ENCODE peak calls at places on chromosomes 4 and X, in six cellular contexts. One of them, this sample, is unnamed. For H3K4me1, the result is how much of the 10 kb centered on the place peaks cover.

GRCh38 chr4:114383721-114384120 is 214.9 kb upstream of the UGT8 start:
- DNase-seq in body of pancreas: no peak
- DNase-seq in K562: no peak
- DNase-seq in A549: no peak
- DNase-seq in stomach: no peak
- DNase-seq in ovary: no peak
- DNase-seq in this sample: no peak

GRCh38 chr4:115090483-115091075 is 22.8 kb downstream of the NDST4 start:
- DNase-seq in body of pancreas: no peak
- DNase-seq in K562: peak
- DNase-seq in A549: peak
- DNase-seq in stomach: no peak
- DNase-seq in ovary: no peak
- DNase-seq in this sample: peak

GRCh38 chr4:87049508-87049907 is 114.7 kb downstream of the AFF1 start:
- DNase-seq in body of pancreas: no peak
- DNase-seq in K562: no peak
- DNase-seq in A549: no peak
- DNase-seq in stomach: no peak
- DNase-seq in ovary: no peak
- DNase-seq in this sample: no peak

GRCh38 chr4:8267077-8267476 is 2.5 kb upstream of the HTRA3 start:
- DNase-seq in body of pancreas: peak
- DNase-seq in K562: peak
- DNase-seq in A549: peak
- DNase-seq in stomach: peak
- DNase-seq in ovary: peak
- DNase-seq in this sample: peak

GRCh38 chr4:92189146-92189545 is 114.6 kb upstream of the GRID2 start:
- DNase-seq in body of pancreas: no peak
- DNase-seq in K562: no peak
- DNase-seq in A549: no peak
- DNase-seq in stomach: no peak
- DNase-seq in ovary: no peak
- DNase-seq in this sample: no peak

GRCh38 chrX:82711432-82711831 is 796.7 kb upstream of the POU3F4 start:
- DNase-seq in body of pancreas: no peak
- DNase-seq in K562: no peak
- DNase-seq in A549: no peak
- DNase-seq in stomach: no peak
- DNase-seq in ovary: no peak
- DNase-seq in this sample: no peak

GRCh38 chr4:87257523-87257922 is 37.1 kb upstream of the KLHL8 start:
- DNase-seq in body of pancreas: no peak
- DNase-seq in K562: no peak
- DNase-seq in A549: no peak
- DNase-seq in stomach: no peak
- DNase-seq in ovary: no peak
- DNase-seq in this sample: no peak

GRCh38 chr4:124483043-124483906 is 229.3 kb downstream of the ANKRD50 start:
- DNase-seq in body of pancreas: no peak
- DNase-seq in K562: peak
- DNase-seq in A549: no peak
- DNase-seq in stomach: no peak
- DNase-seq in ovary: no peak
- DNase-seq in this sample: no peak

GRCh38 chr4:95409750-95410149 is 139.0 kb downstream of the UNC5C start:
- DNase-seq in body of pancreas: no peak
- DNase-seq in K562: no peak
- DNase-seq in A549: no peak
- DNase-seq in stomach: no peak
- DNase-seq in ovary: no peak
- DNase-seq in this sample: no peak

GRCh38 chr4:26787461-26788340 is 72.9 kb upstream of the STIM2 start:
- DNase-seq in body of pancreas: peak
- DNase-seq in K562: peak
- DNase-seq in A549: peak
- DNase-seq in stomach: peak
- DNase-seq in ovary: peak
- DNase-seq in this sample: peak

GRCh38 chr4:174380699-174381098 is 97.0 kb downstream of the CEP44 start:
- DNase-seq in body of pancreas: no peak
- DNase-seq in K562: no peak
- DNase-seq in A549: no peak
- DNase-seq in stomach: no peak
- DNase-seq in ovary: no peak
- DNase-seq in this sample: no peak

GRCh38 chr4:55757356-55758024 is 62.1 kb upstream of the EXOC1L start:
- DNase-seq in body of pancreas: no peak
- DNase-seq in K562: no peak
- DNase-seq in A549: no peak
- DNase-seq in stomach: no peak
- DNase-seq in ovary: no peak
- DNase-seq in this sample: no peak

GRCh38 chr4:182978152-182978827 is 61.1 kb upstream of the DCTD start:
- DNase-seq in body of pancreas: no peak
- DNase-seq in K562: no peak
- DNase-seq in A549: no peak
- DNase-seq in stomach: no peak
- DNase-seq in ovary: no peak
- DNase-seq in this sample: no peak

GRCh38 chr4:114180481-114180880 is 201.0 kb upstream of the ARSJ start:
- DNase-seq in body of pancreas: peak
- DNase-seq in K562: peak
- DNase-seq in A549: peak
- DNase-seq in stomach: no peak
- DNase-seq in ovary: peak
- DNase-seq in this sample: peak

GRCh38 chrX:47358387-47359065 is 11.9 kb upstream of the ZNF157 start:
- DNase-seq in body of pancreas: no peak
- DNase-seq in K562: no peak
- DNase-seq in A549: no peak
- DNase-seq in stomach: no peak
- DNase-seq in ovary: no peak
- DNase-seq in this sample: no peak

GRCh38 chrX:110156167-110156754 is 153.3 kb downstream of the TMEM164 start:
- DNase-seq in body of pancreas: no peak
- DNase-seq in K562: peak
- DNase-seq in A549: no peak
- DNase-seq in stomach: no peak
- DNase-seq in ovary: no peak
- DNase-seq in this sample: peak

GRCh38 chr4:134201216-134202098 is at the start of gene PABPC4L:
- DNase-seq in body of pancreas: peak
- DNase-seq in K562: peak
- DNase-seq in A549: peak
- DNase-seq in stomach: no peak
- DNase-seq in ovary: peak
- DNase-seq in this sample: no peak

GRCh38 chr4:127304356-127304755 is 328.4 kb upstream of the INTU start:
- DNase-seq in body of pancreas: no peak
- DNase-seq in K562: no peak
- DNase-seq in A549: no peak
- DNase-seq in stomach: no peak
- DNase-seq in ovary: no peak
- DNase-seq in this sample: no peak

GRCh38 chr4:5785806-5786680 is 75.0 kb downstream of the EVC start:
- DNase-seq in body of pancreas: no peak
- DNase-seq in K562: no peak
- DNase-seq in A549: peak
- DNase-seq in stomach: no peak
- DNase-seq in ovary: no peak
- DNase-seq in this sample: no peak

GRCh38 chr4:25486171-25486570 is 109.1 kb downstream of the ANAPC4 start:
- DNase-seq in body of pancreas: no peak
- DNase-seq in K562: no peak
- DNase-seq in A549: peak
- DNase-seq in stomach: no peak
- DNase-seq in ovary: no peak
- DNase-seq in this sample: no peak
- H3K4me1 ChIP-seq in body of pancreas: under half
- H3K4me1 ChIP-seq in K562: under half
- H3K4me1 ChIP-seq in A549: under half
- H3K4me1 ChIP-seq in stomach: under half
- H3K4me1 ChIP-seq in ovary: under half
- H3K4me1 ChIP-seq in this sample: under half

GRCh38 chr4:2849267-2850140 is 5.9 kb downstream of the ADD1 start:
- DNase-seq in body of pancreas: peak
- DNase-seq in K562: no peak
- DNase-seq in A549: no peak
- DNase-seq in stomach: peak
- DNase-seq in ovary: no peak
- DNase-seq in this sample: no peak

GRCh38 chr4:2850966-2851782 is 7.5 kb downstream of the ADD1 start:
- DNase-seq in body of pancreas: no peak
- DNase-seq in K562: no peak
- DNase-seq in A549: no peak
- DNase-seq in stomach: no peak
- DNase-seq in ovary: no peak
- DNase-seq in this sample: peak

GRCh38 chr4:2856266-2856665 is 12.6 kb downstream of the ADD1 start:
- DNase-seq in body of pancreas: no peak
- DNase-seq in K562: no peak
- DNase-seq in A549: no peak
- DNase-seq in stomach: no peak
- DNase-seq in ovary: no peak
- DNase-seq in this sample: no peak

GRCh38 chr4:2855584-2855983 is 11.9 kb downstream of the ADD1 start:
- DNase-seq in body of pancreas: no peak
- DNase-seq in K562: no peak
- DNase-seq in A549: no peak
- DNase-seq in stomach: no peak
- DNase-seq in ovary: no peak
- DNase-seq in this sample: no peak

GRCh38 chr4:2852481-2852881 is 8.8 kb downstream of the ADD1 start:
- DNase-seq in body of pancreas: no peak
- DNase-seq in K562: peak
- DNase-seq in A549: no peak
- DNase-seq in stomach: no peak
- DNase-seq in ovary: no peak
- DNase-seq in this sample: no peak
- H3K4me1 ChIP-seq in body of pancreas: half or more
- H3K4me1 ChIP-seq in K562: under half
- H3K4me1 ChIP-seq in A549: under half
- H3K4me1 ChIP-seq in stomach: half or more
- H3K4me1 ChIP-seq in ovary: under half
- H3K4me1 ChIP-seq in this sample: under half

GRCh38 chr4:128387600-128388351 is 100.2 kb upstream of the PGRMC2 start:
- DNase-seq in body of pancreas: no peak
- DNase-seq in K562: no peak
- DNase-seq in A549: no peak
- DNase-seq in stomach: no peak
- DNase-seq in ovary: no peak
- DNase-seq in this sample: no peak
- H3K4me1 ChIP-seq in body of pancreas: under half
- H3K4me1 ChIP-seq in K562: under half
- H3K4me1 ChIP-seq in A549: half or more
- H3K4me1 ChIP-seq in stomach: under half
- H3K4me1 ChIP-seq in ovary: under half
- H3K4me1 ChIP-seq in this sample: half or more

DNA sequence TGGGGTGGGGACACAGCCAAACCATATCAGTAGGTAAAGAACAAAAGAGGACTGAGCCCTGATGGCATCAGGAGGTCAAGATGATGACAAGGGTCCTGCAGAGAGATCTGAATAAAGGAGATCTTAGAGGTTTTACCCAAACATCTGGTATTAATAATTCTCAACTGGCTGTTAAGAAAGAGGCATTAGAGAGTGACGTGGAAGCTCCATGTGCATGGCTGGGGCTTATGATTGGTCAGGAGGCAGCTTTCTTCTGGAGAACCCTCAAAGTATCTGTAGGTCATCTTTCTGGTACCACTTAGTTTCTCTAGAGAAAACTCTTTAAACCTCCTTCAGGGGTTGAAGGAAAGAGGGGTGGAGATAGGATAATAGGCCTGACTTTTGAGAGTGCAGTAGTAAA is 18.7 kb downstream of the MGST2 start:
- DNase-seq in body of pancreas: no peak
- DNase-seq in K562: no peak
- DNase-seq in A549: no peak
- DNase-seq in stomach: no peak
- DNase-seq in ovary: no peak
- DNase-seq in this sample: no peak
- H3K4me1 ChIP-seq in body of pancreas: under half
- H3K4me1 ChIP-seq in K562: under half
- H3K4me1 ChIP-seq in A549: under half
- H3K4me1 ChIP-seq in stomach: under half
- H3K4me1 ChIP-seq in ovary: under half
- H3K4me1 ChIP-seq in this sample: under half

This sample was measured in Karpas-422.